ENCODE peak calls at places on chromosomes 16 and 17, in ten cellular contexts. D, F, A, C, J, R, P, N, Q and W are unnamed samples.

GRCh38 chr16:11799509-11800384 is 2.7 kb upstream of the ZC3H7A start:
- DNase-seq in D (no peak), F (no peak), A (no peak), C (no peak), J (no peak), R (no peak), P (no peak), N (no peak), Q (no peak), W (no peak)

GRCh38 chr16:8644513-8645140 is 23.1 kb downstream of the METTL22 start:
- DNase-seq in D (no peak), F (no peak), A (no peak), C (no peak), J (no peak), R (no peak), P (no peak), N (no peak), Q (peak), W (no peak)

GRCh38 chr16:87713469-87714229 is 52.1 kb downstream of the KLHDC4 start:
- DNase-seq in D (no peak), F (no peak), A (no peak), C (no peak), J (no peak), R (no peak), P (no peak), N (no peak), Q (no peak), W (no peak)

GRCh38 chr17:67217446-67217845 is 27.6 kb downstream of the HELZ start:
- DNase-seq in D (no peak), F (no peak), A (no peak), C (no peak), J (no peak), R (no peak), P (no peak), N (no peak), Q (no peak), W (no peak)

GRCh38 chr16:87420401-87421368 is 28.5 kb downstream of the MAP1LC3B start:
- DNase-seq in D (no peak), F (no peak), A (no peak), C (no peak), J (no peak), R (no peak), P (peak), N (no peak), Q (no peak), W (no peak)

GRCh38 chr17:40935624-40936023 is 1.8 kb downstream of the KRT23 start:
- DNase-seq in D (no peak), F (no peak), A (no peak), C (no peak), J (no peak), R (no peak), P (no peak), N (no peak), Q (no peak), W (no peak)

GRCh38 chr16:11196286-11196828 is 59.6 kb downstream of the SOCS1 start:
- DNase-seq in D (no peak), F (no peak), A (no peak), C (no peak), J (no peak), R (no peak), P (no peak), N (no peak), Q (no peak), W (no peak)

GRCh38 chr17:81550830-81551457 is 1.2 kb downstream of the FAAP100 start:
- DNase-seq in D (no peak), F (no peak), A (no peak), C (no peak), J (no peak), R (no peak), P (no peak), N (no peak), Q (no peak), W (no peak)

GRCh38 chr16:48014349-48015135 is 141.3 kb downstream of the ABCC12 start:
- DNase-seq in D (no peak), F (no peak), A (peak), C (no peak), J (no peak), R (no peak), P (no peak), N (peak), Q (no peak), W (peak)

GRCh38 chr17:32314636-32315035 is 27.3 kb downstream of the C17orf75 start:
- DNase-seq in D (no peak), F (no peak), A (no peak), C (no peak), J (no peak), R (no peak), P (no peak), N (no peak), Q (no peak), W (no peak)

GRCh38 chr17:27384721-27385120 is 71.5 kb upstream of the KSR1 start:
- DNase-seq in D (no peak), F (no peak), A (no peak), C (no peak), J (no peak), R (no peak), P (no peak), N (no peak), Q (no peak), W (no peak)

GRCh38 chr17:77564278-77564920 is 394.1 kb upstream of the TNRC6C start:
- DNase-seq in D (peak), F (no peak), A (no peak), C (no peak), J (no peak), R (no peak), P (no peak), N (no peak), Q (no peak), W (no peak)

GRCh38 chr17:50420419-50421112 is 5.5 kb upstream of the ACSF2 start:
- DNase-seq in D (no peak), F (no peak), A (no peak), C (no peak), J (no peak), R (no peak), P (no peak), N (no peak), Q (no peak), W (no peak)

GRCh38 chr17:45121055-45121454 is 11.3 kb downstream of the PLCD3 start:
- DNase-seq in D (no peak), F (no peak), A (no peak), C (no peak), J (no peak), R (no peak), P (no peak), N (no peak), Q (no peak), W (no peak)

GRCh38 chr17:43545383-43545632 is 832 bp downstream of the ETV4 start:
- DNase-seq in D (no peak), F (peak), A (no peak), C (peak), J (no peak), R (no peak), P (no peak), N (no peak), Q (no peak), W (peak)

GRCh38 chr17:9676742-9677387 is 31.5 kb downstream of the USP43 start:
- DNase-seq in D (no peak), F (no peak), A (peak), C (no peak), J (no peak), R (no peak), P (no peak), N (peak), Q (no peak), W (peak)

GRCh38 chr17:39868554-39868942 is 546 bp downstream of the ZPBP2 start:
- DNase-seq in D (no peak), F (no peak), A (no peak), C (no peak), J (peak), R (no peak), P (no peak), N (no peak), Q (no peak), W (no peak)

GRCh38 chr17:3815122-3815521 is 14.1 kb upstream of the ITGAE start:
- DNase-seq in D (no peak), F (no peak), A (no peak), C (no peak), J (no peak), R (no peak), P (no peak), N (no peak), Q (no peak), W (no peak)

GRCh38 chr17:41322903-41323895 is 7.7 kb upstream of the KRTAP17-1 start:
- DNase-seq in D (no peak), F (no peak), A (no peak), C (no peak), J (no peak), R (no peak), P (no peak), N (no peak), Q (no peak), W (no peak)

GRCh38 chr17:50363217-50364060 is 9.5 kb downstream of the MRPL27 start:
- DNase-seq in D (no peak), F (no peak), A (no peak), C (no peak), J (peak), R (no peak), P (peak), N (no peak), Q (no peak), W (no peak)

GRCh38 chr16:74607967-74608356 is 1.0 kb upstream of the GLG1 start:
- DNase-seq in D (no peak), F (no peak), A (no peak), C (no peak), J (no peak), R (no peak), P (no peak), N (no peak), Q (no peak), W (no peak)

GRCh38 chr17:32784113-32784512 is 92.8 kb downstream of the MYO1D start:
- DNase-seq in D (no peak), F (no peak), A (no peak), C (no peak), J (no peak), R (no peak), P (no peak), N (no peak), Q (no peak), W (no peak)

GRCh38 chr17:43092891-43093290 is 32.3 kb downstream of the BRCA1 start:
- DNase-seq in D (no peak), F (no peak), A (no peak), C (no peak), J (no peak), R (no peak), P (no peak), N (no peak), Q (no peak), W (no peak)

GRCh38 chr17:61505846-61506627 is 53.8 kb downstream of the TBX4 start:
- DNase-seq in D (no peak), F (no peak), A (no peak), C (no peak), J (no peak), R (no peak), P (no peak), N (no peak), Q (no peak), W (no peak)

GRCh38 chr16:81140930-81141780 is 45.0 kb upstream of the GCSH start:
- DNase-seq in D (no peak), F (no peak), A (peak), C (no peak), J (peak), R (no peak), P (no peak), N (peak), Q (no peak), W (no peak)

GRCh38 chr17:32519769-32520701 is 33.2 kb downstream of the CDK5R1 start:
- DNase-seq in D (peak), F (no peak), A (no peak), C (no peak), J (no peak), R (no peak), P (peak), N (no peak), Q (no peak), W (no peak)

GRCh38 chr17:75810216-75810615 is 25.6 kb downstream of the UNK start:
- DNase-seq in D (no peak), F (no peak), A (no peak), C (peak), J (no peak), R (no peak), P (no peak), N (no peak), Q (no peak), W (no peak)

GRCh38 chr16:49120631-49121030 is 161.0 kb downstream of the CBLN1 start:
- DNase-seq in D (no peak), F (no peak), A (no peak), C (no peak), J (no peak), R (no peak), P (no peak), N (no peak), Q (no peak), W (no peak)

GRCh38 chr17:75756451-75757085 is 8.4 kb downstream of the GALK1 start:
- DNase-seq in D (no peak), F (no peak), A (no peak), C (peak), J (no peak), R (no peak), P (peak), N (no peak), Q (no peak), W (no peak)

GRCh38 chr17:76102944-76103273 is 678 bp downstream of the EXOC7 start:
- DNase-seq in D (no peak), F (peak), A (no peak), C (no peak), J (no peak), R (no peak), P (no peak), N (no peak), Q (no peak), W (no peak)

GRCh38 chr17:42883802-42884553 is 16.6 kb upstream of the G6PC1 start:
- DNase-seq in D (no peak), F (no peak), A (no peak), C (no peak), J (no peak), R (no peak), P (no peak), N (no peak), Q (no peak), W (no peak)

GRCh38 chr17:73203135-73203787 is 10.4 kb downstream of the COG1 start:
- DNase-seq in D (no peak), F (peak), A (no peak), C (no peak), J (no peak), R (peak), P (no peak), N (no peak), Q (no peak), W (no peak)
- TF ChIP-seq POLR2A in D (no peak), F (no peak), A (no peak), C (no peak), J (no peak), R (no peak), P (no peak), N (no peak), Q (no peak), W (no peak)

GRCh38 chr17:58337126-58337599 is 8.6 kb upstream of the TSPOAP1 start:
- DNase-seq in D (no peak), F (no peak), A (no peak), C (peak), J (no peak), R (no peak), P (no peak), N (no peak), Q (no peak), W (no peak)

GRCh38 chr17:58338454-58338841 is 9.9 kb upstream of the TSPOAP1 start:
- DNase-seq in D (no peak), F (no peak), A (no peak), C (no peak), J (no peak), R (no peak), P (no peak), N (no peak), Q (no peak), W (no peak)

GRCh38 chr17:58338907-58339774 is 10.5 kb upstream of the TSPOAP1 start:
- DNase-seq in D (no peak), F (no peak), A (no peak), C (peak), J (no peak), R (no peak), P (peak), N (no peak), Q (no peak), W (peak)

GRCh38 chr17:58336456-58337094 is 8.0 kb upstream of the TSPOAP1 start:
- DNase-seq in D (no peak), F (no peak), A (no peak), C (peak), J (no peak), R (no peak), P (peak), N (no peak), Q (no peak), W (no peak)

GRCh38 chr17:58337600-58338453 is 9.2 kb upstream of the TSPOAP1 start:
- DNase-seq in D (peak), F (peak), A (no peak), C (peak), J (peak), R (peak), P (peak), N (no peak), Q (peak), W (peak)
- TF ChIP-seq POLR2A in D (no peak), F (peak), A (no peak), C (peak), J (no peak), R (peak), P (no peak), N (no peak), Q (peak), W (no peak)

GRCh38 chr17:80262291-80262690 is 1.6 kb downstream of the RNF213 start:
- DNase-seq in D (no peak), F (no peak), A (no peak), C (no peak), J (no peak), R (no peak), P (no peak), N (no peak), Q (no peak), W (no peak)

GRCh38 chr17:80262775-80263244 is 2.2 kb downstream of the RNF213 start:
- DNase-seq in D (no peak), F (no peak), A (no peak), C (no peak), J (no peak), R (no peak), P (no peak), N (no peak), Q (no peak), W (no peak)

GRCh38 chr17:80264793-80265075 is 4.1 kb downstream of the RNF213 start:
- DNase-seq in D (no peak), F (no peak), A (no peak), C (no peak), J (no peak), R (no peak), P (no peak), N (no peak), Q (no peak), W (no peak)

GRCh38 chr17:80264048-80264792 is 3.6 kb downstream of the RNF213 start:
- DNase-seq in D (no peak), F (no peak), A (no peak), C (no peak), J (no peak), R (no peak), P (no peak), N (no peak), Q (no peak), W (no peak)

DNA sequence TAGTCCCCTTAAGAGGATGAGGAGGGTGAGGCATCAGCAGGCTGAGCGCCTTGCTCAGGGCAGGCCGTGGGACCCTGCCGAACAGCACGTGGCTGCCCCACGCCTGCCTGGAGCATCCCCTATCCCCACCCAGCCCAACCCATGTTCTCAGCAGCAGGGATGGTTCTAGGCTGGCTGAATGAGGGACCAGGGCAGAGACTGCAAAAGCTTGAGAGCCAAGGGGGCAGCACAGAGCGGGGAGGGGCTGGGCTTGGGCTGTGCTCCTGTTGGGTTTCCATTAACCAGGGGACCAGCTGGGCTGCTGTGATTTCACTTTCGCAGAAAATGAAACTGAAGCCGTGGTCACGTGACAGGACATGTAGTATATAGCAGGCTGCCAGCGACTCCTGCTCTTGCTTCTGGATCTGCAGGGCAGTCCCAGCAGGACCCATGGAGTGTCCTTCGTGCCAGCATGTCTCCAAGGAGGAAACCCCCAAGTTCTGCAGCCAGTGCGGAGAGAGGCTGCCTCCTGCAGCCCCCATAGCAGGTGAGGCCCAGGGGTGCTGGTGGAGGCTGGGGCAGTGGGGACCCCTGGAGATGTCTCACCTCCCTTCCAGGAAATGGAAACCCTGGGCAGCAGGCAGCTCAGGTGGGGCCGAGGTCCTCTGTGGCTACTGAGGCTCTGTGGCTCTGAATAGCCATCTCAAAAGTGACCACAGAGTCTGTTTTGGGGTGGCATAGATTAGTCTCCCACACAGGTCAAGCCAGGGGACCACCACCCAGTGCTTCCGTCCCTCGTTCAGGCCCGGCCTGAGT is 2.8 kb downstream of the RNF213 start:
- DNase-seq in D (peak), F (peak), A (no peak), C (peak), J (peak), R (peak), P (peak), N (peak), Q (peak), W (no peak)
- TF ChIP-seq POLR2A in D (no peak), F (peak), A (no peak), C (peak), J (no peak), R (no peak), P (no peak), N (peak), Q (no peak), W (no peak)

GRCh38 chr16:64165368-64165767 is 956.5 kb downstream of the CDH11 start:
- DNase-seq in D (no peak), F (no peak), A (no peak), C (no peak), J (no peak), R (no peak), P (no peak), N (no peak), Q (no peak), W (no peak)

GRCh38 chr16:64158941-64159588 is 962.8 kb downstream of the CDH11 start:
- DNase-seq in D (no peak), F (no peak), A (no peak), C (no peak), J (no peak), R (no peak), P (no peak), N (no peak), Q (no peak), W (no peak)

GRCh38 chr16:64167851-64168770 is 953.8 kb downstream of the CDH11 start:
- DNase-seq in D (no peak), F (no peak), A (no peak), C (no peak), J (no peak), R (no peak), P (no peak), N (no peak), Q (no peak), W (no peak)

GRCh38 chr16:64159986-64160385 is 961.9 kb downstream of the CDH11 start:
- DNase-seq in D (no peak), F (no peak), A (no peak), C (no peak), J (no peak), R (no peak), P (no peak), N (no peak), Q (no peak), W (no peak)

GRCh38 chr16:64162613-64163375 is 959.1 kb downstream of the CDH11 start:
- DNase-seq in D (no peak), F (no peak), A (no peak), C (no peak), J (no peak), R (no peak), P (no peak), N (no peak), Q (no peak), W (no peak)
- TF ChIP-seq POLR2A in D (no peak), F (no peak), A (no peak), C (no peak), J (no peak), R (no peak), P (no peak), N (no peak), Q (no peak), W (no peak)

GRCh38 chr17:78839173-78839761 is 1.3 kb downstream of the USP36 start:
- DNase-seq in D (no peak), F (no peak), A (no peak), C (no peak), J (no peak), R (no peak), P (no peak), N (no peak), Q (no peak), W (peak)

GRCh38 chr17:78840530-78840779 is 159 bp downstream of the USP36 start:
- DNase-seq in D (no peak), F (no peak), A (no peak), C (no peak), J (no peak), R (no peak), P (no peak), N (no peak), Q (no peak), W (peak)

GRCh38 chr17:78840780-78841611 is at the start of gene USP36:
- DNase-seq in D (peak), F (peak), A (peak), C (peak), J (peak), R (peak), P (peak), N (peak), Q (peak), W (peak)

GRCh38 chr17:78838574-78839005 is 2.0 kb downstream of the USP36 start:
- DNase-seq in D (no peak), F (peak), A (no peak), C (no peak), J (no peak), R (no peak), P (no peak), N (no peak), Q (no peak), W (no peak)

GRCh38 chr17:78839762-78840529 is 668 bp downstream of the USP36 start:
- DNase-seq in D (peak), F (no peak), A (no peak), C (peak), J (peak), R (no peak), P (peak), N (peak), Q (no peak), W (peak)
- TF ChIP-seq POLR2A in D (no peak), F (no peak), A (no peak), C (no peak), J (no peak), R (no peak), P (no peak), N (no peak), Q (no peak), W (no peak)